ENCODE peak calls at places on chromosomes 7 and 10, in five cellular contexts. One of them, this sample, is unnamed.
A peak's percentile ranks its signal among the peaks of the same experiment; 100 is the strongest.

GRCh38 chr7:114450431-114450830 is 35.8 kb downstream of the FOXP2 start:
- DNase-seq in spleen: no peak
- DNase-seq in astrocyte: peak; percentile 54
- DNase-seq in ovary: no peak
- DNase-seq in A549: no peak
- DNase-seq in this sample: no peak

GRCh38 chr10:63197304-63198092 is 64.4 kb downstream of the NRBF2 start:
- DNase-seq in astrocyte: peak; percentile 89
- DNase-seq in spleen: no peak
- DNase-seq in A549: no peak
- DNase-seq in ovary: no peak
- DNase-seq in this sample: no peak

GRCh38 chr7:85719981-85720963 is 533.4 kb upstream of the SEMA3D start:
- DNase-seq in astrocyte: peak; percentile 45
- DNase-seq in A549: peak; percentile 45
- DNase-seq in ovary: no peak
- DNase-seq in spleen: no peak
- DNase-seq in this sample: no peak

GRCh38 chr10:47160229-47160908 is 139.6 kb upstream of the GDF10 start:
- DNase-seq in ovary: no peak
- DNase-seq in A549: no peak
- DNase-seq in astrocyte: no peak
- DNase-seq in spleen: no peak
- DNase-seq in this sample: no peak

GRCh38 chr7:140249036-140249806 is 72.4 kb upstream of the KDM7A start:
- DNase-seq in A549: peak; percentile 56
- DNase-seq in astrocyte: no peak
- DNase-seq in spleen: no peak
- DNase-seq in ovary: no peak
- DNase-seq in this sample: no peak

GRCh38 chr10:34723746-34724145 is 91.3 kb downstream of the PARD3 start:
- DNase-seq in ovary: peak; percentile 40
- DNase-seq in A549: peak; percentile 54
- DNase-seq in spleen: no peak
- DNase-seq in astrocyte: peak; percentile 42
- DNase-seq in this sample: peak; percentile 33

GRCh38 chr10:120981601-120982381 is 130.6 kb downstream of the WDR11 start:
- DNase-seq in A549: no peak
- DNase-seq in spleen: no peak
- DNase-seq in ovary: no peak
- DNase-seq in astrocyte: no peak
- DNase-seq in this sample: no peak

GRCh38 chr7:6559896-6560295 is 8.6 kb upstream of the GRID2IP start:
- DNase-seq in spleen: no peak
- DNase-seq in astrocyte: no peak
- DNase-seq in A549: no peak
- DNase-seq in ovary: no peak
- DNase-seq in this sample: no peak

GRCh38 chr7:108062250-108063014 is 59.5 kb upstream of the LAMB1 start:
- DNase-seq in ovary: no peak
- DNase-seq in A549: no peak
- DNase-seq in astrocyte: peak; percentile 64
- DNase-seq in spleen: no peak
- DNase-seq in this sample: no peak

GRCh38 chr7:108592633-108593277 is 23.1 kb downstream of the DNAJB9 start:
- DNase-seq in ovary: no peak
- DNase-seq in astrocyte: no peak
- DNase-seq in spleen: no peak
- DNase-seq in A549: peak; percentile 22
- DNase-seq in this sample: peak; percentile 26

GRCh38 chr7:101630591-101630990 is 1.5 kb upstream of the MYL10 start:
- DNase-seq in A549: no peak
- DNase-seq in astrocyte: peak; percentile 47
- DNase-seq in spleen: peak; percentile 72
- DNase-seq in ovary: no peak
- DNase-seq in this sample: no peak

GRCh38 chr10:92126100-92126650 is 164.7 kb downstream of the CPEB3 start:
- DNase-seq in astrocyte: peak; percentile 65
- DNase-seq in A549: no peak
- DNase-seq in spleen: no peak
- DNase-seq in ovary: no peak
- DNase-seq in this sample: no peak

GRCh38 chr10:72170263-72170662 is 45.5 kb upstream of the ANAPC16 start:
- DNase-seq in ovary: no peak
- DNase-seq in astrocyte: peak; percentile 59
- DNase-seq in spleen: no peak
- DNase-seq in A549: peak; percentile 95
- DNase-seq in this sample: no peak

GRCh38 chr10:110529596-110530011 is 31.9 kb downstream of the DUSP5 start:
- DNase-seq in spleen: no peak
- DNase-seq in ovary: no peak
- DNase-seq in astrocyte: no peak
- DNase-seq in A549: no peak
- DNase-seq in this sample: no peak

GRCh38 chr10:130814610-130815009 is 496.9 kb downstream of the TCERG1L start:
- DNase-seq in astrocyte: no peak
- DNase-seq in spleen: no peak
- DNase-seq in A549: no peak
- DNase-seq in ovary: no peak
- DNase-seq in this sample: no peak

GRCh38 chr10:93383562-93383981 is 98.6 kb downstream of the MYOF start:
- DNase-seq in ovary: no peak
- DNase-seq in A549: no peak
- DNase-seq in spleen: no peak
- DNase-seq in astrocyte: peak; percentile 98
- DNase-seq in this sample: no peak

GRCh38 chr10:43174969-43175368 is 36.7 kb downstream of the CSGALNACT2 start:
- DNase-seq in spleen: no peak
- DNase-seq in astrocyte: no peak
- DNase-seq in A549: no peak
- DNase-seq in ovary: no peak
- DNase-seq in this sample: no peak
- TF ChIP-seq CTCF in spleen: no peak
- TF ChIP-seq CTCF in astrocyte: no peak
- TF ChIP-seq CTCF in A549: no peak
- TF ChIP-seq CTCF in ovary: no peak
- TF ChIP-seq CTCF in this sample: no peak

DNA sequence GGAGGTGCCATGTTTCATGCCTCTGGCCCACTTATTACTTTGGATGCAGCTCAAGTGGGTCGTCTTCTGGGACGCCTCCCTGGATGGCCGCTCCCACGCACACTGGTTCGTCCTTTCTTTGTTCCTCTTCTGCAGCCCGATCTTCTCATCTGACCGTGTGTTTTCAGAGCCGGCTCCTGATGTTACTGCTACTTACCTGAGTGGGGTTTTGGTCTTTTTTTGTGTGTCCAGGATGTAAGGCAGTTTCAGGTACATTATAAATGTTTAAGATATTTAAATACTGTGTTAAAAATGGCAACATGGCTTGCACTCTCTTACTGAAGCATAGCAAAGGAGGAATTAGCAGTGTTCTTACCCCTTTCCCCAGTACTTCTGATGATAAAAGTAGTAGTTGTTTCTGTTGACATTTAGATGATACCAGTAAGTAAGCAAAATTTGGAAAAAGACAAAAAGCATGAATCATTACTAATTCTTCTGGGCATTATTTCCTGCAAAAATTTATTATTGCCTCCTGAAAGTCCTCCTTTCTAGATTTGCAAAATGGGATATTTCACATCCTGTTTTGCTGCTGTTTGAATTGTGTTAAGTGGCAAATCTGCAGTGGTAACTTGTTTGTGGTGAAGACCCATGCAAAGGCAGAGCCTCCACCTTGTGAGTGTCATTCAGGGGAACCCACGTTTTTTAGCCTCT is 59.4 kb downstream of the SHH start:
- DNase-seq in spleen: no peak
- DNase-seq in ovary: no peak
- DNase-seq in astrocyte: no peak
- DNase-seq in A549: no peak
- DNase-seq in this sample: no peak
- H3K4me1 ChIP-seq in spleen: peaks cover 46% of the 10 kb centered on the region
- H3K4me1 ChIP-seq in ovary: peaks cover 11% of the 10 kb centered on the region
- H3K4me1 ChIP-seq in astrocyte: no peaks in the 10 kb centered on the region
- H3K4me1 ChIP-seq in A549: no peaks in the 10 kb centered on the region
- H3K4me1 ChIP-seq in this sample: no peaks in the 10 kb centered on the region

DNA sequence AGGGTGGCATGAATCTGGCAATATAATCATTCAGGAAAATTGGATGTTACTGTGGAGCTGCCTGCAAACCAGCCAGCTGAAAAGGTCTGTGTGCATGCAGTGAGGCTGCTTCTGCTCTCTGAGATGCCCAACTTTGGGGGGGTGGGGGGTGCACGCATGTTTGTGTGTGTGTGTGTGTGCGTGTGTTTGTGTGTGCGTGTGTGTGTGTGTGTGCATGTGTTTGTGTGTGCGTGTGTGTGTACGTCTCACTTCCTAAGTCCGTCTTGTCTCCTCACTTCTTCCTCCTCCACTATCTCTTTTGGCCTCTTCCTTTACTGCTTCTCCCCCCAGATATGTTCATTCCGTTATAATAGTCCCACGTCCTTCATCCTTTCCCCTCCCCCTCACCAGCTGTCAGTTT is 102.9 kb upstream of the MACROH2A2 start:
- DNase-seq in astrocyte: no peak
- DNase-seq in A549: no peak
- DNase-seq in ovary: no peak
- DNase-seq in spleen: no peak
- DNase-seq in this sample: no peak
- H3K9me3 ChIP-seq in astrocyte: no peaks in the 10 kb centered on the region
- H3K9me3 ChIP-seq in A549: no peaks in the 10 kb centered on the region
- H3K9me3 ChIP-seq in ovary: no peaks in the 10 kb centered on the region
- H3K9me3 ChIP-seq in spleen: no peaks in the 10 kb centered on the region
- H3K9me3 ChIP-seq in this sample: no peaks in the 10 kb centered on the region

GRCh38 chr10:54402576-54402975 is 398.5 kb downstream of the PCDH15 start:
- DNase-seq in spleen: no peak
- DNase-seq in A549: peak; percentile 19
- DNase-seq in ovary: no peak
- DNase-seq in astrocyte: peak; percentile 1
- DNase-seq in this sample: no peak
- TF ChIP-seq CTCF in spleen: no peak
- TF ChIP-seq CTCF in A549: peak; percentile 26
- TF ChIP-seq CTCF in ovary: no peak
- TF ChIP-seq CTCF in astrocyte: peak; percentile 34
- TF ChIP-seq CTCF in this sample: peak; percentile 30

GRCh38 chr10:116207180-116207579 is 65.8 kb downstream of the GFRA1 start:
- DNase-seq in spleen: no peak
- DNase-seq in A549: no peak
- DNase-seq in ovary: no peak
- DNase-seq in astrocyte: no peak
- DNase-seq in this sample: no peak
- H3K4me1 ChIP-seq in spleen: no peaks in the 10 kb centered on the region
- H3K4me1 ChIP-seq in A549: peaks cover 7% of the 10 kb centered on the region
- H3K4me1 ChIP-seq in ovary: no peaks in the 10 kb centered on the region
- H3K4me1 ChIP-seq in astrocyte: peaks cover 3% of the 10 kb centered on the region
- H3K4me1 ChIP-seq in this sample: no peaks in the 10 kb centered on the region

GRCh38 chr7:57496395-57496794 is 46.4 kb downstream of the ZNF716 start:
- DNase-seq in ovary: no peak
- DNase-seq in astrocyte: no peak
- DNase-seq in spleen: no peak
- DNase-seq in A549: no peak
- DNase-seq in this sample: no peak
- H3K9me3 ChIP-seq in ovary: no peaks in the 10 kb centered on the region
- H3K9me3 ChIP-seq in astrocyte: peaks cover 29% of the 10 kb centered on the region
- H3K9me3 ChIP-seq in spleen: peaks cover 82% of the 10 kb centered on the region
- H3K9me3 ChIP-seq in A549: peaks cover 6% of the 10 kb centered on the region
- H3K9me3 ChIP-seq in this sample: no peaks in the 10 kb centered on the region